ENCODE peak calls at places on chromosomes 16 and 17, in eight cellular contexts. O is CD8-positive, alpha-beta T cell; Z is IMR-90; K is left lung; C is MM.1S; X is heart right ventricle; B is prostate gland; Y is adrenal gland. U is an unnamed sample.

GRCh38 chr17:1495265-1495664 is 2.8 kb upstream of the MYO1C start:
- DNase-seq in O (no peak), Z (no peak), K (no peak), C (no peak), X (peak), B (peak), Y (no peak), U (peak)

GRCh38 chr16:1630450-1631213 is 18.5 kb downstream of the CRAMP1 start:
- DNase-seq in O (no peak), Z (no peak), K (no peak), C (no peak), X (no peak), B (peak), Y (no peak), U (no peak)

GRCh38 chr17:81991684-81992513 is 14.5 kb downstream of the ASPSCR1 start:
- DNase-seq in O (no peak), Z (peak), K (peak), C (no peak), X (peak), B (peak), Y (peak), U (no peak)

GRCh38 chr16:68227850-68228553 is 7.9 kb downstream of the ESRP2 start:
- DNase-seq in O (no peak), Z (no peak), K (no peak), C (no peak), X (no peak), B (no peak), Y (no peak), U (no peak)

GRCh38 chr17:18267366-18267765 is 6.9 kb downstream of the MIEF2 start:
- DNase-seq in O (no peak), Z (no peak), K (no peak), C (no peak), X (no peak), B (no peak), Y (no peak), U (no peak)

GRCh38 chr16:85781685-85782370 is 17.5 kb downstream of the EMC8 start:
- DNase-seq in O (no peak), Z (peak), K (no peak), C (no peak), X (peak), B (peak), Y (peak), U (no peak)

GRCh38 chr16:85321856-85322271 is 209.6 kb upstream of the CIBAR2 start:
- DNase-seq in O (no peak), Z (peak), K (peak), C (no peak), X (peak), B (peak), Y (peak), U (peak)

GRCh38 chr17:68391561-68392268 is 65.6 kb downstream of the WIPI1 start:
- DNase-seq in O (no peak), Z (no peak), K (no peak), C (no peak), X (no peak), B (no peak), Y (no peak), U (peak)

GRCh38 chr16:4713663-4714501 is 20.2 kb downstream of the ANKS3 start:
- DNase-seq in O (no peak), Z (no peak), K (peak), C (no peak), X (no peak), B (no peak), Y (no peak), U (no peak)

GRCh38 chr16:67676516-67676915 is 9.9 kb downstream of the C16orf86 start:
- DNase-seq in O (no peak), Z (no peak), K (no peak), C (no peak), X (no peak), B (no peak), Y (no peak), U (no peak)

GRCh38 chr17:67833946-67834631 is 8.8 kb downstream of the BPTF start:
- DNase-seq in O (no peak), Z (no peak), K (no peak), C (no peak), X (no peak), B (no peak), Y (no peak), U (no peak)

GRCh38 chr16:89985219-89985618 is 34.0 kb downstream of the DBNDD1 start:
- DNase-seq in O (no peak), Z (no peak), K (peak), C (no peak), X (no peak), B (no peak), Y (no peak), U (no peak)

GRCh38 chr17:58706351-58707140 is 14.1 kb downstream of the RAD51C start:
- DNase-seq in O (no peak), Z (no peak), K (no peak), C (no peak), X (no peak), B (no peak), Y (no peak), U (no peak)

GRCh38 chr17:83159204-83160049 is 80.0 kb downstream of the METRNL start:
- DNase-seq in O (no peak), Z (no peak), K (no peak), C (no peak), X (no peak), B (peak), Y (no peak), U (peak)

GRCh38 chr17:9571201-9571600 is 4.4 kb downstream of the STX8 start:
- DNase-seq in O (no peak), Z (no peak), K (no peak), C (no peak), X (no peak), B (no peak), Y (no peak), U (no peak)

GRCh38 chr16:17277981-17278381 is 192.8 kb downstream of the XYLT1 start:
- DNase-seq in O (no peak), Z (peak), K (no peak), C (no peak), X (no peak), B (peak), Y (peak), U (no peak)

GRCh38 chr16:69909043-69909442 is 42.1 kb upstream of the CLEC18A start:
- DNase-seq in O (no peak), Z (no peak), K (no peak), C (no peak), X (no peak), B (no peak), Y (no peak), U (no peak)

GRCh38 chr17:40182606-40183005 is 5.3 kb downstream of the RAPGEFL1 start:
- DNase-seq in O (no peak), Z (no peak), K (no peak), C (no peak), X (no peak), B (no peak), Y (no peak), U (no peak)

GRCh38 chr17:74778960-74779359 is 2.8 kb upstream of the NAT9 start:
- DNase-seq in O (no peak), Z (peak), K (no peak), C (no peak), X (no peak), B (no peak), Y (no peak), U (no peak)

GRCh38 chr17:43576563-43577229 is 30.6 kb upstream of the ETV4 start:
- DNase-seq in O (peak), Z (peak), K (peak), C (peak), X (peak), B (peak), Y (peak), U (no peak)

GRCh38 chr16:20430948-20431347 is 20.4 kb upstream of the ACSM2A start:
- DNase-seq in O (no peak), Z (no peak), K (no peak), C (no peak), X (no peak), B (no peak), Y (no peak), U (no peak)

GRCh38 chr17:10745231-10745630 is 15.4 kb upstream of the TMEM220 start:
- DNase-seq in O (no peak), Z (no peak), K (no peak), C (no peak), X (no peak), B (no peak), Y (no peak), U (no peak)

GRCh38 chr16:15492091-15492740 is 57.8 kb downstream of the BMERB1 start:
- DNase-seq in O (no peak), Z (no peak), K (no peak), C (no peak), X (no peak), B (no peak), Y (no peak), U (peak)

GRCh38 chr17:39867084-39867890 is 715 bp upstream of the ZPBP2 start:
- DNase-seq in O (peak), Z (no peak), K (no peak), C (peak), X (no peak), B (no peak), Y (no peak), U (no peak)

GRCh38 chr17:15958484-15958854 is 13.5 kb downstream of the ADORA2B start:
- DNase-seq in O (no peak), Z (no peak), K (no peak), C (no peak), X (no peak), B (no peak), Y (no peak), U (no peak)

GRCh38 chr16:9258423-9259051 is 167.1 kb downstream of the HAPSTR1 start:
- DNase-seq in O (no peak), Z (peak), K (no peak), C (peak), X (peak), B (peak), Y (peak), U (no peak)

GRCh38 chr17:79841369-79842135 is 2.3 kb upstream of the CBX4 start:
- DNase-seq in O (peak), Z (no peak), K (no peak), C (no peak), X (no peak), B (no peak), Y (no peak), U (no peak)

GRCh38 chr17:29346462-29346861 is 43.7 kb upstream of the TAOK1 start:
- DNase-seq in O (no peak), Z (no peak), K (no peak), C (no peak), X (no peak), B (no peak), Y (no peak), U (no peak)

GRCh38 chr17:9064311-9064834 is 43.1 kb downstream of the NTN1 start:
- DNase-seq in O (no peak), Z (no peak), K (no peak), C (no peak), X (no peak), B (no peak), Y (no peak), U (no peak)

GRCh38 chr16:90046971-90047713 is 27.9 kb upstream of the DBNDD1 start:
- DNase-seq in O (no peak), Z (peak), K (peak), C (no peak), X (peak), B (peak), Y (peak), U (peak)

GRCh38 chr17:41404024-41404651 is 6.7 kb upstream of the KRT31 start:
- DNase-seq in O (peak), Z (peak), K (no peak), C (no peak), X (no peak), B (no peak), Y (peak), U (no peak)

GRCh38 chr16:83187404-83187803 is 560.6 kb downstream of the CDH13 start:
- DNase-seq in O (no peak), Z (peak), K (no peak), C (no peak), X (no peak), B (no peak), Y (no peak), U (no peak)

GRCh38 chr17:1177099-1177996 is 2.4 kb downstream of the ABR start:
- DNase-seq in O (no peak), Z (peak), K (peak), C (no peak), X (no peak), B (no peak), Y (peak), U (no peak)

GRCh38 chr16:53689636-53690035 is 14.0 kb downstream of the RPGRIP1L start:
- DNase-seq in O (no peak), Z (peak), K (no peak), C (no peak), X (no peak), B (no peak), Y (no peak), U (no peak)

GRCh38 chr16:13909872-13910303 is 10.1 kb upstream of the ERCC4 start:
- DNase-seq in O (no peak), Z (peak), K (no peak), C (peak), X (peak), B (peak), Y (peak), U (peak)

DNA sequence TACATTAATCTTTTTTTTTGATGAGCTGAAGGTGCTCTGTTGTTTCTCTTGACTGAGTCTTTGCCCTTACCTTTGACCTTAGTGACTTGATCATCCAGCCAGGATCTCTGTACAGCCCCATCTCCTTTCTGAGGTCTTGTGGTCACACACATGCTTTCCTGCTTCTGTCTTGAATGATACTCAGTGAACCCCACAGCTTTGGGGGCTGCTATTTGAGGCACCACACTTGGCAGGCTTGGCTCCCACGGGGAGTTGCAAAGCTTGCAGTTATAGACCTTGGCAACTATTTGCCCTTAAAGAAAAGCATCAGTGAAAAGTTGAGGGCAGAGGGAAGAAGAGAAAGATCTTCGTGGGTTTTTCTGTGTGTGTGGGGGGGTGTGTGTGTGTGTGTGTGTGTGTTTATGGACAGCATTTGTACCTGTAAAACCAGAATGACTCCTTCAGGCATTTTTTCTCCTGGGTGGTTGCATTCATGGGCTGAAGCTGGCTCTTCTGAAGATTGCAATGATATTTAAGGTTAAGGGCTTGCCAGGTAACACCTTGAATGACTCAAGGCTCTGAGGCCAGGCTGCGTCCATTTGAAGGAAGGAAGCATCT is 101.6 kb downstream of the MSI2 start:
- DNase-seq in O (no peak), Z (no peak), K (no peak), C (peak), X (no peak), B (peak), Y (no peak), U (no peak)
- H3K4me3 ChIP-seq in O (no peak), Z (no peak), K (no peak), C (no peak), X (no peak), B (no peak), Y (no peak), U (no peak)

GRCh38 chr17:35982409-35983191 is 1.3 kb upstream of the CCL16 start:
- DNase-seq in O (no peak), Z (no peak), K (no peak), C (no peak), X (no peak), B (no peak), Y (no peak), U (no peak)
- H3K27ac ChIP-seq in O (no peak), Z (no peak), K (no peak), C (no peak), X (no peak), B (no peak), Y (no peak), U (no peak)

GRCh38 chr17:4032738-4033137 is 68.5 kb upstream of the ATP2A3 start:
- DNase-seq in O (no peak), Z (no peak), K (no peak), C (no peak), X (no peak), B (no peak), Y (no peak), U (no peak)
- TF ChIP-seq CTCF in O (no peak), Z (no peak), K (no peak), C (no peak), X (no peak), B (no peak), Y (no peak), U (no peak)

DNA sequence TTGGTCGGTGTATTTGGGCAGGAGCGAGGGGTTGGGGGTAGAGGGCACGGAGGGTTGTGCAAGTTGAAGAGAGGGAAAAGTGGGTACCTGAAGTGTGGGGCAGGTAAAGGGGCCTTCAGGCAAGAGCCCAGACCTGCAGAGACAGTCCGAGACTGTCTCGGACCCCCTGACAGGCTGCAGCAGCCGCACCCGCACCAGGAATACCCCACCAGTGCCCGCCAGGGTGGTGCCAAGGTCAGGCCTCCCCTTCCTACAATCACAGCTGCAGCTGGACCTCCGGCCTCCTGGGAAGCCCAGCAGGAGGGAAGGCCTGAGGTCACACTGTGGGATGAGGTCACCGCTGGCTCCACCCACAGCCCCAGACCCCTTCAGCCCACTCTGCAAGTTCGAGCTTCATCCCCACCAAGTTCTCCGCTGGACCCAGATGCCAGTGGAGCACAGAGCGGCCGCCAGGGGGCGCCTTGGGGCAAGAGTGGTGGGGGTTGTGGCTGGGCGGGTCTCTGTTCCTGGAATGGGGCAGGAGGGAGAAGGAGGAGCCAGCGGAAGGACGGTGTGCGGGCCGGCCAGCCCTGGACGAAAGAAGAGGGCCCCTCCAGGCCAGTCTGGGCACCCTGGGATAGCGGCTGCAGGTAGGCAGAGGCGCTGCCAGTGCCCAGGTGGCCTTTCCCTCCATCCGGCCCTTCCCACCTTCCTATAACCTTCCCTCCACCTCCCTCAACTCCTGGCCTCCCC is at the start of gene HSD3B7:
- DNase-seq in O (peak), Z (peak), K (peak), C (peak), X (peak), B (peak), Y (peak), U (peak)
- H3K4me3 ChIP-seq in O (no peak), Z (peak), K (peak), C (no peak), X (peak), B (peak), Y (peak), U (peak)

GRCh38 chr17:78130080-78130438 is 512 bp upstream of the TMC8 start:
- DNase-seq in O (peak), Z (no peak), K (no peak), C (peak), X (no peak), B (no peak), Y (no peak), U (no peak)

GRCh38 chr17:78127888-78128615 is 503 bp downstream of the TMC6 start:
- DNase-seq in O (no peak), Z (no peak), K (peak), C (no peak), X (peak), B (peak), Y (no peak), U (no peak)

GRCh38 chr17:78130439-78131101 is at the start of gene TMC8:
- DNase-seq in O (peak), Z (no peak), K (peak), C (peak), X (peak), B (no peak), Y (no peak), U (no peak)

GRCh38 chr17:78128616-78129384 is at the start of gene TMC6:
- DNase-seq in O (peak), Z (no peak), K (peak), C (peak), X (peak), B (peak), Y (peak), U (no peak)

GRCh38 chr17:78129385-78130079 is 977 bp upstream of the TMC6 start:
- DNase-seq in O (peak), Z (no peak), K (peak), C (peak), X (peak), B (no peak), Y (no peak), U (no peak)
- H3K27ac ChIP-seq in O (peak), Z (no peak), K (peak), C (peak), X (no peak), B (peak), Y (no peak), U (no peak)

DNA sequence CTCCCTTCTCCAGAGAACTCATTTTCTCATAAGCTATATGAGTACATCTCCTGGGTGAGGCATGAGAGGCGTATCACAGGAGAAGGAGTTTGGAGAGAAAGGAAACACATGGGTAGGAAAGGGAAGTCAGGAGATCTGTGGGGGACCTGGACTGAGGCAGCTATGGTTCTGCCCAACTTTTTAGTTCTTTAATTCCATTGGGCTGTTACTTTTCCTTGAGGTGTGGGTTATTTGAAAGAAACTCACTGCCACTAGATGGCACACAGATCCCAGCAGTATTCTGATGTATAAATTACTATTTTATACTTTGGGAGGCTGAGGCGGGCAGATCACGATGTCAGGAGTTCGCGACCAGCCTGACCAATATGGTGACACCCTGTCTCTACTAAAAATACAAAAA is 63.6 kb downstream of the NUP93 start:
- DNase-seq in O (no peak), Z (peak), K (no peak), C (peak), X (no peak), B (no peak), Y (peak), U (no peak)
- TF ChIP-seq CTCF in O (no peak), Z (peak), K (no peak), C (peak), X (no peak), B (peak), Y (peak), U (no peak)

GRCh38 chr16:10664720-10665126 is 30.0 kb downstream of the TEKT5 start:
- DNase-seq in O (no peak), Z (no peak), K (no peak), C (no peak), X (no peak), B (no peak), Y (no peak), U (no peak)
- H3K4me3 ChIP-seq in O (no peak), Z (no peak), K (no peak), C (no peak), X (no peak), B (no peak), Y (no peak), U (no peak)

DNA sequence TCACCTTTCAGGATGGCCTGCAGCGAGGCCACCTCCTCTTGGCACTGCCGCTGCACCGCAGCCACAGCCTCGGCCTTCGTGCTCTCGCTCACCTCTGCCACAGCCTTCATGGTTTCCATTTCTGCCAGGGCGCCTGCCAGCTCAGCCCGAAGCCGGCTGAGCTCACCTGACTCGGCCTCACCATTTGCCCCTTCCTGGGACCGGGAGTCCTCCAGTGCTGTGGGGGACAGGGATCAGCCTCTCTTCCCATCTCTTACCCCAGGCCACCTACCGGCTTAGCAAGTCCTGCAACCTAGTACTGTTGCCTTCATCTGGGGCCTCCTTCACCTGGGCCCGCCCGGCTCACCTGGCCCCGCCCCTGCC is 658 bp downstream of the RABEP2 start:
- DNase-seq in O (no peak), Z (no peak), K (no peak), C (no peak), X (no peak), B (no peak), Y (peak), U (peak)
- H3K27ac ChIP-seq in O (peak), Z (no peak), K (peak), C (peak), X (peak), B (peak), Y (peak), U (peak)